ENCODE peak calls at places on chromosomes 3 and 15, in five cellular contexts. One of them, this sample, is unnamed.

GRCh38 chr3:150469031-150469930 is 61.2 kb downstream of the TSC22D2 start:
- DNase-seq in neural progenitor cell: no peak
- DNase-seq in fibroblast of lung: peak; percentile 99
- DNase-seq in mammary epithelial cell: peak; percentile 98
- DNase-seq in H1: no peak
- DNase-seq in this sample: peak; percentile 18

GRCh38 chr3:32469151-32469874 is 33.3 kb downstream of the CMTM6 start:
- DNase-seq in neural progenitor cell: no peak
- DNase-seq in fibroblast of lung: no peak
- DNase-seq in mammary epithelial cell: no peak
- DNase-seq in H1: no peak
- DNase-seq in this sample: no peak

GRCh38 chr3:100537646-100538338 is 45.4 kb downstream of the TMEM45A start:
- DNase-seq in neural progenitor cell: no peak
- DNase-seq in fibroblast of lung: no peak
- DNase-seq in mammary epithelial cell: peak; percentile 73
- DNase-seq in H1: no peak
- DNase-seq in this sample: no peak

GRCh38 chr3:58306662-58307286 is 454 bp downstream of the HTD2 start:
- DNase-seq in neural progenitor cell: peak; percentile 65
- DNase-seq in fibroblast of lung: peak; percentile 41
- DNase-seq in mammary epithelial cell: peak; percentile 56
- DNase-seq in H1: peak; percentile 55
- DNase-seq in this sample: no peak

GRCh38 chr15:74131618-74132191 is 1.3 kb downstream of the ISLR2 start:
- DNase-seq in neural progenitor cell: no peak
- DNase-seq in fibroblast of lung: no peak
- DNase-seq in mammary epithelial cell: no peak
- DNase-seq in H1: no peak
- DNase-seq in this sample: no peak

GRCh38 chr3:141875374-141875892 is 1.0 kb upstream of the ATP1B3 start:
- DNase-seq in neural progenitor cell: peak; percentile 93
- DNase-seq in fibroblast of lung: peak; percentile 71
- DNase-seq in mammary epithelial cell: peak; percentile 75
- DNase-seq in H1: peak; percentile 84
- DNase-seq in this sample: peak; percentile 65

GRCh38 chr15:40525855-40526254 is 39.0 kb downstream of the CCDC32 start:
- DNase-seq in neural progenitor cell: no peak
- DNase-seq in fibroblast of lung: no peak
- DNase-seq in mammary epithelial cell: no peak
- DNase-seq in H1: no peak
- DNase-seq in this sample: no peak

GRCh38 chr15:39432007-39432406 is 148.9 kb upstream of the THBS1 start:
- DNase-seq in neural progenitor cell: no peak
- DNase-seq in fibroblast of lung: no peak
- DNase-seq in mammary epithelial cell: no peak
- DNase-seq in H1: no peak
- DNase-seq in this sample: no peak

GRCh38 chr15:27538325-27538724 is 560.8 kb downstream of the OCA2 start:
- DNase-seq in neural progenitor cell: peak; percentile 84
- DNase-seq in fibroblast of lung: no peak
- DNase-seq in mammary epithelial cell: no peak
- DNase-seq in H1: no peak
- DNase-seq in this sample: no peak

GRCh38 chr3:184175506-184175905 is 851 bp downstream of the AP2M1 start:
- DNase-seq in neural progenitor cell: no peak
- DNase-seq in fibroblast of lung: no peak
- DNase-seq in mammary epithelial cell: no peak
- DNase-seq in H1: no peak
- DNase-seq in this sample: no peak

DNA sequence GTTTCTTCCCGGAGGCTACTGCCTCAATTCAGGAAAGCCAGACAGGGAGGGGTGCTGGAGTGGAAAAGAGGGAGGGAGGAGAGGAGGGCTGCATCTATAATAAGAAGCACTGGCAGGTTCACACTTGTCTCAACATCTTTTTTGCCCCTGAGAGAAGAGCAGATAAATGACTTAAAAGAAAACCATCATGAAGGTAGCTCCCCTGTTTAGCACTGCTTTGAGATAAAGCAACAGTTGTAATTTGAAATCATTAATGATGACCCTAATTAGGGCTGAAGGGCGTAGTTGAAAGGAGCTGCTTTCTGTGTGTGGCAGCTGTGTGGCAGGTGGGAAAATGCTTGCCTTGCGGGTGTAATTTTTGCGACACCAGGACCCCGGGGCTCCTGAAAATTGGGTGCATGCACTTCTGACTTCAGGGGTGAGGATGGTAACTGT is 222.8 kb upstream of the IL12A start:
- DNase-seq in neural progenitor cell: no peak
- DNase-seq in fibroblast of lung: no peak
- DNase-seq in mammary epithelial cell: no peak
- DNase-seq in H1: no peak
- DNase-seq in this sample: no peak
- H3K4me3 ChIP-seq in neural progenitor cell: peak overlapping the region; percentile 79
- H3K4me3 ChIP-seq in fibroblast of lung: peak overlapping the region; percentile 82
- H3K4me3 ChIP-seq in mammary epithelial cell: peak overlapping the region; percentile 59
- H3K4me3 ChIP-seq in H1: peak overlapping the region; percentile 87
- H3K4me3 ChIP-seq in this sample: peak overlapping the region; percentile 70

DNA sequence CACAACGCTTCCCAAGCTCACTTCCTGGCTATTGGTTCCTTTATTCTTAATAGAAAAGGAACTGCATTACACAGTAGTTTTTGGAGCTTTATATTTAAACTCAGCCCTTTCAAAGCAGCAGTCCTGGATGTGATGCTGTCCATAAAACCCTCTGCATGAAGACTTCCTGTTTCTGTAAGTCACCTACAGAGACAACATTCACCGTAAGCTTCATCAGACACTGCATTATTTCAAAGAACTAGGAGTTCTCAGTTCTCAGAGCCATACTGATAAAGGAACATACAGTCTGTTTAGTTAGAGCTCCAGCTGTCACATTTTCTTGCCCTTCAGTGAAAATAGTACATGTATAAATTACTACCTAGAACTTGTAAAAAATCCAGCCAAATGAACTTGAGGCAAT is 81.4 kb downstream of the CSNK1G1 start:
- DNase-seq in neural progenitor cell: no peak
- DNase-seq in fibroblast of lung: no peak
- DNase-seq in mammary epithelial cell: no peak
- DNase-seq in H1: no peak
- DNase-seq in this sample: no peak
- H3K9ac ChIP-seq in neural progenitor cell: peak overlapping the region; percentile 33
- H3K9ac ChIP-seq in fibroblast of lung: no peak overlapping the region
- H3K9ac ChIP-seq in mammary epithelial cell: no peak overlapping the region
- H3K9ac ChIP-seq in H1: no peak overlapping the region
- H3K9ac ChIP-seq in this sample: no peak overlapping the region

GRCh38 chr3:8879347-8879944 is 83.8 kb downstream of the RAD18 start:
- DNase-seq in neural progenitor cell: no peak
- DNase-seq in fibroblast of lung: no peak
- DNase-seq in mammary epithelial cell: no peak
- DNase-seq in H1: no peak
- DNase-seq in this sample: no peak
- H3K4me3 ChIP-seq in neural progenitor cell: no peak overlapping the region
- H3K4me3 ChIP-seq in fibroblast of lung: no peak overlapping the region
- H3K4me3 ChIP-seq in mammary epithelial cell: no peak overlapping the region
- H3K4me3 ChIP-seq in H1: no peak overlapping the region
- H3K4me3 ChIP-seq in this sample: no peak overlapping the region

GRCh38 chr3:13601692-13602080 is 52.8 kb downstream of the FBLN2 start:
- DNase-seq in neural progenitor cell: no peak
- DNase-seq in fibroblast of lung: no peak
- DNase-seq in mammary epithelial cell: no peak
- DNase-seq in H1: no peak
- DNase-seq in this sample: no peak
- H3K9ac ChIP-seq in neural progenitor cell: no peak overlapping the region
- H3K9ac ChIP-seq in fibroblast of lung: no peak overlapping the region
- H3K9ac ChIP-seq in mammary epithelial cell: peak overlapping the region; percentile 22
- H3K9ac ChIP-seq in H1: no peak overlapping the region
- H3K9ac ChIP-seq in this sample: no peak overlapping the region

GRCh38 chr3:39103791-39104552 is 3.5 kb downstream of the GORASP1 start:
- DNase-seq in neural progenitor cell: no peak
- DNase-seq in fibroblast of lung: no peak
- DNase-seq in mammary epithelial cell: no peak
- DNase-seq in H1: peak; percentile 37
- DNase-seq in this sample: no peak

GRCh38 chr3:39106281-39107055 is 959 bp downstream of the GORASP1 start:
- DNase-seq in neural progenitor cell: peak; percentile 40
- DNase-seq in fibroblast of lung: peak; percentile 56
- DNase-seq in mammary epithelial cell: peak; percentile 21
- DNase-seq in H1: no peak
- DNase-seq in this sample: no peak

GRCh38 chr3:39105687-39106063 is 1.8 kb downstream of the GORASP1 start:
- DNase-seq in neural progenitor cell: no peak
- DNase-seq in fibroblast of lung: no peak
- DNase-seq in mammary epithelial cell: no peak
- DNase-seq in H1: no peak
- DNase-seq in this sample: no peak

GRCh38 chr3:39103324-39103693 is 4.1 kb downstream of the GORASP1 start:
- DNase-seq in neural progenitor cell: peak; percentile 39
- DNase-seq in fibroblast of lung: no peak
- DNase-seq in mammary epithelial cell: no peak
- DNase-seq in H1: peak; percentile 45
- DNase-seq in this sample: no peak

GRCh38 chr3:39104961-39105686 is 2.3 kb downstream of the GORASP1 start:
- DNase-seq in neural progenitor cell: no peak
- DNase-seq in fibroblast of lung: no peak
- DNase-seq in mammary epithelial cell: no peak
- DNase-seq in H1: no peak
- DNase-seq in this sample: no peak
- H3K4me3 ChIP-seq in neural progenitor cell: no peak overlapping the region
- H3K4me3 ChIP-seq in fibroblast of lung: no peak overlapping the region
- H3K4me3 ChIP-seq in mammary epithelial cell: no peak overlapping the region
- H3K4me3 ChIP-seq in H1: no peak overlapping the region
- H3K4me3 ChIP-seq in this sample: no peak overlapping the region

GRCh38 chr3:48472673-48472922 is 26.1 kb downstream of the ATRIP start:
- DNase-seq in neural progenitor cell: no peak
- DNase-seq in fibroblast of lung: no peak
- DNase-seq in mammary epithelial cell: no peak
- DNase-seq in H1: no peak
- DNase-seq in this sample: no peak

GRCh38 chr3:48468329-48468731 is 21.8 kb downstream of the ATRIP start:
- DNase-seq in neural progenitor cell: no peak
- DNase-seq in fibroblast of lung: no peak
- DNase-seq in mammary epithelial cell: no peak
- DNase-seq in H1: no peak
- DNase-seq in this sample: no peak

GRCh38 chr3:48469046-48469915 is 22.7 kb downstream of the ATRIP start:
- DNase-seq in neural progenitor cell: no peak
- DNase-seq in fibroblast of lung: no peak
- DNase-seq in mammary epithelial cell: no peak
- DNase-seq in H1: no peak
- DNase-seq in this sample: no peak

GRCh38 chr3:48467473-48468267 is 21.1 kb downstream of the ATRIP start:
- DNase-seq in neural progenitor cell: no peak
- DNase-seq in fibroblast of lung: no peak
- DNase-seq in mammary epithelial cell: no peak
- DNase-seq in H1: no peak
- DNase-seq in this sample: no peak

GRCh38 chr3:48470286-48470685 is 23.7 kb downstream of the ATRIP start:
- DNase-seq in neural progenitor cell: no peak
- DNase-seq in fibroblast of lung: no peak
- DNase-seq in mammary epithelial cell: no peak
- DNase-seq in H1: no peak
- DNase-seq in this sample: no peak
- H3K9ac ChIP-seq in neural progenitor cell: peak overlapping the region; percentile 40
- H3K9ac ChIP-seq in fibroblast of lung: peak overlapping the region; percentile 13
- H3K9ac ChIP-seq in mammary epithelial cell: no peak overlapping the region
- H3K9ac ChIP-seq in H1: no peak overlapping the region
- H3K9ac ChIP-seq in this sample: peak overlapping the region; percentile 38

GRCh38 chr3:62374375-62374876 is 1.1 kb upstream of the FEZF2 start:
- DNase-seq in neural progenitor cell: peak; percentile 87
- DNase-seq in fibroblast of lung: peak; percentile 26
- DNase-seq in mammary epithelial cell: peak; percentile 24
- DNase-seq in H1: no peak
- DNase-seq in this sample: no peak
- H3K4me3 ChIP-seq in neural progenitor cell: peak overlapping the region; percentile 46
- H3K4me3 ChIP-seq in fibroblast of lung: peak overlapping the region; percentile 43
- H3K4me3 ChIP-seq in mammary epithelial cell: no peak overlapping the region
- H3K4me3 ChIP-seq in H1: peak overlapping the region; percentile 60
- H3K4me3 ChIP-seq in this sample: no peak overlapping the region

DNA sequence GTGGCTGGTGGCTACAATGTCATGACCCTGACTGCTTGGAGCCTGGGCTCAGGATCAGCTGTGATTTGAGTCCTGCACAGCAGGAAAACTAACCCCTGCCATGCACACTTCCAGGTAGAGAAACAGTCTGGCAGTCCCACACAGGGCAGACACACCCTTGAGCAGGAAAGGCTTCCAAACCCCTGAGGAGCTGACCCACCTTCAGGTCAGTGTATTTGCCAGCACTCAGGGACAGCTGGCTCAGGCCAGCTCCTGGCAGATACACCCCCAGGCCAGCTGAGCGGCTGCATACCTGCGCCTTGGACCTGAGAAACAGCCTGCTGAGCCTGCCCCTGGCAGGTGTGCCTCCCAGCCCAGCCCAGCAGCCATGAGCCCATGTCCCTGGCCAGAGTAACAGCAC is 22.2 kb upstream of the CDAN1 start:
- DNase-seq in neural progenitor cell: no peak
- DNase-seq in fibroblast of lung: no peak
- DNase-seq in mammary epithelial cell: no peak
- DNase-seq in H1: no peak
- DNase-seq in this sample: no peak
- H3K9ac ChIP-seq in neural progenitor cell: no peak overlapping the region
- H3K9ac ChIP-seq in fibroblast of lung: no peak overlapping the region
- H3K9ac ChIP-seq in mammary epithelial cell: no peak overlapping the region
- H3K9ac ChIP-seq in H1: no peak overlapping the region
- H3K9ac ChIP-seq in this sample: no peak overlapping the region

This sample was measured in NT2/D1.